ENCODE peak calls at places on chromosome 1, in five cellular contexts. One of them, this sample, is unnamed.

GRCh38 chr1:233641029-233641428 is 27.1 kb downstream of the KCNK1 start:
- DNase-seq in sigmoid colon: no peak
- DNase-seq in HCT116: no peak
- DNase-seq in GM23338: no peak
- DNase-seq in breast epithelium: no peak
- DNase-seq in this sample: no peak

GRCh38 chr1:147717706-147718097 is 42.7 kb downstream of the GJA5 start:
- DNase-seq in sigmoid colon: no peak
- DNase-seq in HCT116: no peak
- DNase-seq in GM23338: no peak
- DNase-seq in breast epithelium: no peak
- DNase-seq in this sample: peak; percentile 45

GRCh38 chr1:31980835-31981782 is 32.6 kb upstream of the KHDRBS1 start:
- DNase-seq in sigmoid colon: no peak
- DNase-seq in HCT116: no peak
- DNase-seq in GM23338: no peak
- DNase-seq in breast epithelium: no peak
- DNase-seq in this sample: no peak

GRCh38 chr1:23452011-23452411 is 27.5 kb upstream of the TCEA3 start:
- DNase-seq in sigmoid colon: peak; percentile 75
- DNase-seq in HCT116: peak; percentile 24
- DNase-seq in GM23338: no peak
- DNase-seq in breast epithelium: peak; percentile 97
- DNase-seq in this sample: peak; percentile 96

GRCh38 chr1:25647106-25647505 is 30.5 kb downstream of the MAN1C1 start:
- DNase-seq in sigmoid colon: no peak
- DNase-seq in HCT116: no peak
- DNase-seq in GM23338: no peak
- DNase-seq in breast epithelium: no peak
- DNase-seq in this sample: no peak

GRCh38 chr1:51346086-51346942 is 16.0 kb upstream of the TTC39A start:
- DNase-seq in sigmoid colon: no peak
- DNase-seq in HCT116: no peak
- DNase-seq in GM23338: no peak
- DNase-seq in breast epithelium: no peak
- DNase-seq in this sample: no peak

GRCh38 chr1:180560868-180561600 is 2.3 kb downstream of the OVAAL start:
- DNase-seq in sigmoid colon: no peak
- DNase-seq in HCT116: no peak
- DNase-seq in GM23338: no peak
- DNase-seq in breast epithelium: no peak
- DNase-seq in this sample: no peak

GRCh38 chr1:5481889-5482288 is 510.3 kb downstream of the NPHP4 start:
- DNase-seq in sigmoid colon: no peak
- DNase-seq in HCT116: peak; percentile 28
- DNase-seq in GM23338: no peak
- DNase-seq in breast epithelium: no peak
- DNase-seq in this sample: no peak

GRCh38 chr1:2314297-2314802 is 77.0 kb downstream of the MORN1 start:
- DNase-seq in sigmoid colon: peak; percentile 86
- DNase-seq in HCT116: no peak
- DNase-seq in GM23338: peak; percentile 94
- DNase-seq in breast epithelium: peak; percentile 73
- DNase-seq in this sample: peak; percentile 51

GRCh38 chr1:110766336-110766647 is 91.6 kb upstream of the KCNA3 start:
- DNase-seq in sigmoid colon: no peak
- DNase-seq in HCT116: no peak
- DNase-seq in GM23338: no peak
- DNase-seq in breast epithelium: no peak
- DNase-seq in this sample: no peak

GRCh38 chr1:54564312-54565112 is 16.5 kb downstream of the ACOT11 start:
- DNase-seq in sigmoid colon: peak; percentile 52
- DNase-seq in HCT116: peak; percentile 79
- DNase-seq in GM23338: peak; percentile 43
- DNase-seq in breast epithelium: no peak
- DNase-seq in this sample: peak; percentile 93

DNA sequence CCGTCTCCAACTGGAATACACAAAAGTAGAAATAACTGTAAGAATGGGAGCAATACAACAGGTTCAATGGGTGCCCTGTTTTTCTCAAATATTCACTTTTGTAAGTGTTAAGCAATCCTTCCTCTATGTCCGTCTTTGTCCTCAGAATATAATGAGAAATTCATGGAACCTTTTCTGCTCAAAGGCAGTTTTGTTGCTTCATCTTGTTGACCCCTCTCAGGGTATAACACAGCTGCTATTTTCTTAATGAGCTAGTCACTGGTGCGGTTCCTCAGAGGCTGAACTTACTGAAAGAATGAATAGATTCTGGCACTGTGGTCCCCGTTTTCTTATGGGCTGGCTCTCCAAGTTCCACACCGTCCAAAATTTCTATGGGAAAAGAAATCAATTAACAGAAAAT is 9.7 kb upstream of the EXOSC10 start:
- DNase-seq in sigmoid colon: no peak
- DNase-seq in HCT116: no peak
- DNase-seq in GM23338: no peak
- DNase-seq in breast epithelium: no peak
- DNase-seq in this sample: no peak
- H3K36me3 ChIP-seq in sigmoid colon: peaks cover 47% of the 10 kb centered on the region
- H3K36me3 ChIP-seq in HCT116: peaks cover 36% of the 10 kb centered on the region
- H3K36me3 ChIP-seq in GM23338: peaks cover 26% of the 10 kb centered on the region
- H3K36me3 ChIP-seq in breast epithelium: peaks cover 9% of the 10 kb centered on the region
- H3K36me3 ChIP-seq in this sample: peaks cover 95% of the 10 kb centered on the region

GRCh38 chr1:221714227-221715116 is 27.4 kb downstream of the DUSP10 start:
- DNase-seq in sigmoid colon: no peak
- DNase-seq in HCT116: no peak
- DNase-seq in GM23338: peak; percentile 8
- DNase-seq in breast epithelium: no peak
- DNase-seq in this sample: no peak
- H3K4me1 ChIP-seq in sigmoid colon: no peaks in the 10 kb centered on the region
- H3K4me1 ChIP-seq in HCT116: no peaks in the 10 kb centered on the region
- H3K4me1 ChIP-seq in GM23338: peaks cover 39% of the 10 kb centered on the region
- H3K4me1 ChIP-seq in breast epithelium: no peaks in the 10 kb centered on the region
- H3K4me1 ChIP-seq in this sample: peaks cover 73% of the 10 kb centered on the region

DNA sequence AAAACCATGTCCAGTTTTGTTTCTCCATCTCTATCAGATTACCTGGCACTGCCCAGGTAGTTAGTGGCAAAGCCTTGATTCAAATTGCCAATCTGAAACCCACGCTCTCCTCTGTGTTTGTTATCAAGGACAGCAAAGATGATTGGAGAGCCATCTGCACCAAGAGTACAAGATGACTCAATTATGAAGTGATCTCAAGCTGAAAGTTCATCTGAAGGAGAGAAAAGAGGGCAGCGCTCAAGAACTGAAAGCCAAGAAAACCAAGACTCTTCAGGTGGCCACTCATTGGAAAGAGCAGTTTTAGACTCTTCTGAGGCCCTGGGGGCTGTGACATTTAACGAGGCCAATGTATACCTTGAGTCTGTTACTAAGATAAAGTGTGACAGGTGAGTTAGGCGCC is 13.8 kb downstream of the RXRG start:
- DNase-seq in sigmoid colon: no peak
- DNase-seq in HCT116: no peak
- DNase-seq in GM23338: no peak
- DNase-seq in breast epithelium: no peak
- DNase-seq in this sample: no peak
- TF ChIP-seq POLR2AphosphoS5 in sigmoid colon: no peak
- TF ChIP-seq POLR2AphosphoS5 in HCT116: no peak
- TF ChIP-seq POLR2AphosphoS5 in GM23338: no peak
- TF ChIP-seq POLR2AphosphoS5 in breast epithelium: no peak
- TF ChIP-seq POLR2AphosphoS5 in this sample: no peak

GRCh38 chr1:43668956-43669355 is 19.0 kb downstream of the KDM4A start:
- DNase-seq in sigmoid colon: no peak
- DNase-seq in HCT116: no peak
- DNase-seq in GM23338: no peak
- DNase-seq in breast epithelium: no peak
- DNase-seq in this sample: no peak

GRCh38 chr1:43666608-43667007 is 16.7 kb downstream of the KDM4A start:
- DNase-seq in sigmoid colon: no peak
- DNase-seq in HCT116: no peak
- DNase-seq in GM23338: no peak
- DNase-seq in breast epithelium: no peak
- DNase-seq in this sample: no peak

GRCh38 chr1:43671626-43672330 is 21.8 kb downstream of the KDM4A start:
- DNase-seq in sigmoid colon: no peak
- DNase-seq in HCT116: no peak
- DNase-seq in GM23338: no peak
- DNase-seq in breast epithelium: no peak
- DNase-seq in this sample: no peak

GRCh38 chr1:43671193-43671592 is 21.2 kb downstream of the KDM4A start:
- DNase-seq in sigmoid colon: no peak
- DNase-seq in HCT116: no peak
- DNase-seq in GM23338: no peak
- DNase-seq in breast epithelium: no peak
- DNase-seq in this sample: no peak

GRCh38 chr1:43669878-43670277 is 19.9 kb downstream of the KDM4A start:
- DNase-seq in sigmoid colon: no peak
- DNase-seq in HCT116: no peak
- DNase-seq in GM23338: no peak
- DNase-seq in breast epithelium: no peak
- DNase-seq in this sample: no peak
- H3K36me3 ChIP-seq in sigmoid colon: peaks cover 84% of the 10 kb centered on the region
- H3K36me3 ChIP-seq in HCT116: peaks cover 75% of the 10 kb centered on the region
- H3K36me3 ChIP-seq in GM23338: peaks cover 97% of the 10 kb centered on the region
- H3K36me3 ChIP-seq in breast epithelium: peaks cover 29% of the 10 kb centered on the region
- H3K36me3 ChIP-seq in this sample: peaks cover 100% of the 10 kb centered on the region